ENCODE peak calls at places on chromosomes 6 and 20, in ten cellular contexts. T is A172; D is CD8-positive, alpha-beta memory T cell; P is amygdala; R is psoas muscle; F is central memory CD4-positive, alpha-beta T cell; X is HuH-7.5; N is activated CD4-positive, alpha-beta memory T cell treated with anti-CD3 and anti-CD28 coated beads, Interleukin-2, amount 10 ng/mL, durations not matched to agents 7 days and 5 days; W is HepG2; S is PC-3. A is an unnamed sample.

GRCh38 chr6:110596354-110596753 is 119.9 kb upstream of the SLC22A16 start:
- DNase-seq in D (no peak), R (no peak), X (no peak), N (no peak), T (no peak), W (no peak), S (no peak), F (no peak), P (no peak), A (no peak)

GRCh38 chr6:52369234-52369633 is 7.3 kb downstream of the PAQR8 start:
- DNase-seq in P (no peak), F (no peak), D (no peak), X (no peak), R (no peak), N (no peak), W (peak; percentile 62), T (no peak), S (no peak), A (no peak)

GRCh38 chr6:106339334-106340029 is 13.9 kb upstream of the ATG5 start:
- DNase-seq in F (peak; percentile 33), W (peak; percentile 46), T (peak; percentile 76), R (no peak), S (peak; percentile 82), X (peak; percentile 55), D (peak; percentile 61), N (peak; percentile 54), P (peak; percentile 19), A (peak; percentile 56)

GRCh38 chr6:154651656-154652055 is 81.6 kb upstream of the SCAF8 start:
- DNase-seq in D (no peak), T (no peak), F (no peak), S (no peak), W (no peak), R (no peak), N (no peak), X (no peak), P (no peak), A (no peak)

GRCh38 chr6:11341867-11342266 is 109.4 kb upstream of the NEDD9 start:
- DNase-seq in N (no peak), S (peak; percentile 43), D (no peak), T (no peak), R (no peak), X (no peak), W (no peak), P (no peak), F (no peak), A (no peak)

GRCh38 chr6:147903931-147904330 is 395.4 kb downstream of the SAMD5 start:
- DNase-seq in R (no peak), D (no peak), N (no peak), T (no peak), P (no peak), F (no peak), W (no peak), X (no peak), S (no peak), A (no peak)

GRCh38 chr6:104698979-104699378 is 160.7 kb downstream of the HACE1 start:
- DNase-seq in T (no peak), F (no peak), W (no peak), N (no peak), X (no peak), S (no peak), R (no peak), P (no peak), D (no peak), A (no peak)

GRCh38 chr6:90790696-90791095 is 203.8 kb upstream of the MAP3K7 start:
- DNase-seq in S (no peak), W (no peak), T (peak; percentile 8), D (no peak), N (no peak), P (no peak), R (no peak), F (no peak), X (no peak), A (peak; percentile 22)

GRCh38 chr20:24337074-24337473 is 132.4 kb upstream of the SYNDIG1 start:
- DNase-seq in T (peak; percentile 56), F (no peak), N (no peak), P (no peak), D (no peak), X (no peak), R (no peak), W (no peak), S (peak; percentile 74), A (no peak)

GRCh38 chr20:22411568-22412450 is 172.6 kb downstream of the FOXA2 start:
- DNase-seq in T (peak; percentile 82), F (no peak), W (peak; percentile 96), X (peak; percentile 53), D (no peak), S (no peak), N (no peak), R (peak; percentile 56), P (no peak), A (peak; percentile 73)

GRCh38 chr6:36362551-36363389 is 24.7 kb downstream of the ETV7 start:
- DNase-seq in P (no peak), N (no peak), X (no peak), R (no peak), S (no peak), D (no peak), T (no peak), F (no peak), W (no peak), A (no peak)